ENCODE peak calls at places on chromosomes 12 and 14, in four cellular contexts. U is neural progenitor cell, V is endothelial cell of umbilical vein, C is GM23338. D is an unnamed sample. For H3K4me1, the result is how much of the 10 kb centered on the place peaks cover.

GRCh38 chr14:92613008-92613658 is 99.6 kb downstream of the RIN3 start:
- DNase-seq in V (no peak), U (peak), C (peak), D (no peak)

GRCh38 chr14:49549446-49549845 is 36.7 kb downstream of the RPS29 start:
- DNase-seq in V (no peak), U (no peak), C (no peak), D (no peak)

GRCh38 chr12:52280319-52280795 is 5.9 kb downstream of the KRT86 start:
- DNase-seq in V (peak), U (no peak), C (no peak), D (no peak)

GRCh38 chr12:85833558-85833957 is 2.7 kb downstream of the RASSF9 start:
- DNase-seq in U (no peak), C (no peak), V (no peak), D (no peak)

GRCh38 chr14:65035049-65035448 is 48.4 kb downstream of the FNTB start:
- DNase-seq in C (no peak), V (peak), U (no peak), D (no peak)

GRCh38 chr12:65334534-65334933 is 56.1 kb downstream of the MSRB3 start:
- DNase-seq in U (no peak), V (no peak), C (no peak), D (no peak)

GRCh38 chr14:49970474-49971147 is 77.7 kb downstream of the ARF6 start:
- DNase-seq in U (no peak), C (no peak), V (peak), D (peak)

GRCh38 chr14:91830777-91831176 is 36.6 kb downstream of the TC2N start:
- DNase-seq in C (peak), U (peak), V (no peak), D (no peak)

GRCh38 chr14:54335569-54336155 is 61.1 kb upstream of the CDKN3 start:
- DNase-seq in V (no peak), C (no peak), U (no peak), D (no peak)

GRCh38 chr14:64703393-64704144 is 655 bp upstream of the PLEKHG3 start:
- DNase-seq in C (peak), V (peak), U (peak), D (no peak)

GRCh38 chr12:90262261-90262660 is 553.6 kb upstream of the ATP2B1 start:
- DNase-seq in C (no peak), V (no peak), U (no peak), D (no peak)

GRCh38 chr14:89618821-89619551 is 202.0 kb upstream of the FOXN3 start:
- DNase-seq in V (peak), U (peak), C (peak), D (peak)

GRCh38 chr14:103097994-103098957 is 3.8 kb downstream of the EXOC3L4 start:
- DNase-seq in V (no peak), C (no peak), U (no peak), D (no peak)

GRCh38 chr14:76936483-76936882 is 92.0 kb downstream of the IRF2BPL start:
- DNase-seq in C (no peak), V (no peak), U (no peak), D (no peak)

GRCh38 chr12:48775991-48776649 is 12.8 kb downstream of the ADCY6 start:
- DNase-seq in C (no peak), V (no peak), U (no peak), D (no peak)

GRCh38 chr12:107405436-107405835 is 280.2 kb upstream of the PWP1 start:
- DNase-seq in U (no peak), V (no peak), C (no peak), D (no peak)

GRCh38 chr12:59780605-59781135 is 184.8 kb downstream of the SLC16A7 start:
- DNase-seq in C (peak), U (peak), V (peak), D (peak)

GRCh38 chr12:6963016-6963731 is 7.3 kb downstream of the PHB2 start:
- DNase-seq in U (no peak), V (no peak), C (peak), D (no peak)

GRCh38 chr12:3149505-3150307 is 72.5 kb downstream of the TSPAN9 start:
- DNase-seq in U (no peak), V (no peak), C (no peak), D (no peak)

GRCh38 chr12:119334459-119335170 is at the start of gene CCDC60:
- DNase-seq in C (peak), U (peak), V (no peak), D (no peak)

GRCh38 chr14:96192975-96193805 is 11.4 kb upstream of the BDKRB2 start:
- DNase-seq in V (peak), U (no peak), C (no peak), D (no peak)

GRCh38 chr14:74861734-74862090 is 14.2 kb downstream of the PROX2 start:
- DNase-seq in U (no peak), V (no peak), C (no peak), D (no peak)

GRCh38 chr14:90645842-90646443 is 170.3 kb downstream of the TTC7B start:
- DNase-seq in C (peak), V (peak), U (peak), D (no peak)

GRCh38 chr14:32514236-32514635 is 185.1 kb downstream of the AKAP6 start:
- DNase-seq in C (no peak), U (no peak), V (peak), D (no peak)

GRCh38 chr12:122929812-122930211 is 33.9 kb upstream of the VPS37B start:
- DNase-seq in U (no peak), V (no peak), C (no peak), D (no peak)

DNA sequence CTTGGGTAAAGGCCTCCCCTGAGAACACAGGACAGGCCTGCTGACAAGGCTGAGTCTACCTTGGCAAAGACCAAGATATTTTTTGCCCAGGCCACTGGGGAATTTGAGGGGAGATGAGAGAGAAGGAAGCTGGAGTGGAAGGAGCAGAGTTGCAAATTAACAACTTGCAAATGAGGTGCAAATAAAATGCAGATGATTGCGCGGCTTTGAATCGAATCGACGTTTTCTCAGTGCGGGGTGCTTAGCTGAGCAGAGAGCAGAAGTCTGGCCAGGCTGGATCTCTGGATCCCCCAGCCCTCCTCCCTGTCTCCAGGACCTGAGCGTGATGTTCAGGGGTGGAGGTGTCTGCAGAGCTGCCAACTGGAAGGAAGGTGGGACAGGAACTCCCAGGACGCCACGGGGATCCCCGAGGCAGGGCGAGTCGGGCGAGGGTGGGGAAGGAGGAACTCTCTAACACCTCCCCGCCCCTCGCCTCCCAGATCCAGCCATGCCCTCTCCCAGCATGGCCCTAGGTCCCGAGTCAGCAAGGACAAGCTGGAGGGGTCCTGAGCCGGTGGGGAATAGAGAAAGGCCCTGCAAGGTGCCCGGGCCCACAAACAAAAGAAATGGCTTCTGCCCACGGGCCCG is 534 bp upstream of the CARMIL3 start:
- DNase-seq in C (peak), U (no peak), V (no peak), D (no peak)
- TF ChIP-seq EZH2 in C (no peak), U (no peak), V (no peak), D (no peak)

GRCh38 chr14:70920608-70921007 is 13.3 kb downstream of the PCNX1 start:
- DNase-seq in V (peak), C (no peak), U (no peak), D (no peak)
- H3K4me1 ChIP-seq in V (under half), C (under half), U (under half), D (under half)

GRCh38 chr12:114680498-114681148 is 3.4 kb downstream of the TBX3 start:
- DNase-seq in V (no peak), C (no peak), U (no peak), D (no peak)
- TF ChIP-seq EZH2 in V (no peak), C (peak), U (peak), D (no peak)

GRCh38 chr12:108701779-108702435 is 29.4 kb downstream of the CORO1C start:
- DNase-seq in C (no peak), V (peak), U (no peak), D (no peak)

GRCh38 chr12:108700833-108701450 is 30.4 kb downstream of the CORO1C start:
- DNase-seq in U (no peak), V (no peak), C (no peak), D (no peak)

GRCh38 chr12:108702534-108702933 is 28.8 kb downstream of the CORO1C start:
- DNase-seq in U (no peak), C (no peak), V (no peak), D (no peak)

GRCh38 chr12:108697905-108698304 is 33.4 kb downstream of the CORO1C start:
- DNase-seq in V (no peak), C (no peak), U (no peak), D (no peak)

DNA sequence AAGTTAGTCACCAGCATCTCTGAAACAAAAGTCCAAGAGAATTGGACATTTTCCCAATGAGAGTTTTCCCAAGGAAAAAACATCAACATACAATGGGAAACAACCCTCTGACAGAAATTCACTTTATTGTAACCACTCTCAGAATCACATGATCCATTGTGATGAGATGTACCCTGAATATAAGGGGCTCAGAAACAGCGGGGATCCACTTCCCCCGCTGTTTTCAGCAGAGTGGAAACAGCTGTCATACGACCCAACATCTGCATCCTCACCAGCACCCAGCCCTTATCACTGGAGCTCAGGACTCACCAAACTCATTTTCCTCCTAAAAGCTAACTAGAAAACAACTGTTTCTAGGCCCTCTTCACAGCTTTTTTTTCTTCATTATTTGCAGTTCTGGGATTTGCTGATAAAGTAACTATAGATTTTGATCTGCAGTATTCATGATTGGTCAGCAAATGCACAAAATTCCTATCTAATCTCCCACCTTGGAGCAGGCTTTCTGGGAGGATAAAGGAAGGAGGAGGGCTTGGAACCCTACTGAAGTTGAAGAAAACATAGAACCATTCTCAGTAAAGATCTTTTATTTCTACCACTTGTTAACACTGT is 31.3 kb downstream of the CORO1C start:
- DNase-seq in C (no peak), U (no peak), V (peak), D (no peak)
- H3K4me1 ChIP-seq in C (under half), U (under half), V (under half), D (under half)

GRCh38 chr12:53960187-53961024 is 5.7 kb downstream of the HOXC12 start:
- DNase-seq in U (no peak), V (no peak), C (no peak), D (no peak)
- TF ChIP-seq EZH2 in U (peak), V (peak), C (peak), D (no peak)

D was measured in MM.1S.